ENCODE peak calls at places on chromosomes 12 and 14, in nine cellular contexts. T is substantia nigra, I is GM23338, P is IMR-90, Z is ovary, V is esophagus squamous epithelium, M is OCI-LY7, O is psoas muscle, B is AG04450. A is an unnamed sample.

GRCh38 chr12:52228931-52229330 is 4.1 kb upstream of the KRT7 start:
- DNase-seq in M (no peak), B (no peak), P (no peak), O (no peak), I (no peak), V (no peak), T (no peak), Z (no peak), A (no peak)

GRCh38 chr14:96627811-96628775 is 125.9 kb downstream of the PAPOLA start:
- DNase-seq in O (peak; percentile 18), I (no peak), M (no peak), T (no peak), P (no peak), V (no peak), Z (no peak), B (no peak), A (no peak)

GRCh38 chr14:82075566-82075965 is 541.9 kb upstream of the SEL1L start:
- DNase-seq in I (peak; percentile 87), O (no peak), M (peak; percentile 31), T (no peak), P (no peak), V (no peak), Z (peak; percentile 26), B (no peak), A (no peak)

GRCh38 chr14:68978550-68978911 is 571 bp downstream of the ACTN1 start:
- DNase-seq in B (no peak), I (peak; percentile 83), O (peak; percentile 77), V (no peak), P (no peak), M (no peak), T (peak; percentile 6), Z (peak; percentile 80), A (no peak)

GRCh38 chr12:115760231-115760630 is 517.3 kb downstream of the MED13L start:
- DNase-seq in T (no peak), Z (no peak), M (no peak), V (no peak), O (no peak), B (no peak), I (no peak), P (no peak), A (no peak)

GRCh38 chr12:131755305-131756113 is 44.6 kb downstream of the SFSWAP start:
- DNase-seq in B (no peak), V (no peak), T (no peak), Z (no peak), P (peak; percentile 10), O (no peak), I (peak; percentile 92), M (peak; percentile 56), A (no peak)

GRCh38 chr12:97960225-97960624 is 497.6 kb downstream of the RMST start:
- DNase-seq in M (no peak), I (peak; percentile 28), Z (no peak), V (no peak), T (no peak), O (no peak), P (no peak), B (no peak), A (no peak)

GRCh38 chr12:40105265-40105514 is 691 bp downstream of the SLC2A13 start:
- DNase-seq in T (peak; percentile 13), P (no peak), M (no peak), B (no peak), Z (peak; percentile 53), I (no peak), V (no peak), O (peak; percentile 73), A (no peak)

GRCh38 chr14:103074699-103075341 is 9.2 kb upstream of the LBHD2 start:
- DNase-seq in V (no peak), P (no peak), Z (peak; percentile 67), B (no peak), M (no peak), T (no peak), I (peak; percentile 57), O (peak; percentile 87), A (peak; percentile 27)

GRCh38 chr14:20630340-20631022 is 11.0 kb downstream of the OR6S1 start:
- DNase-seq in I (peak; percentile 85), B (no peak), P (peak; percentile 58), M (no peak), O (no peak), Z (peak; percentile 42), T (peak; percentile 6), V (no peak), A (peak; percentile 28)

GRCh38 chr14:66379116-66379515 is 107.1 kb upstream of the CCDC196 start:
- DNase-seq in P (no peak), M (no peak), O (no peak), V (no peak), T (no peak), Z (no peak), I (no peak), B (no peak), A (no peak)

GRCh38 chr12:67354322-67354721 is 85.2 kb downstream of the CAND1 start:
- DNase-seq in Z (peak; percentile 26), B (no peak), T (no peak), I (no peak), M (no peak), O (no peak), V (no peak), P (peak; percentile 15), A (no peak)

GRCh38 chr12:116133149-116133548 is 144.3 kb downstream of the MED13L start:
- DNase-seq in O (no peak), T (no peak), V (no peak), I (no peak), M (no peak), Z (no peak), B (no peak), P (peak; percentile 57), A (no peak)

GRCh38 chr12:92942905-92943304 is 13.8 kb upstream of the EEA1 start:
- DNase-seq in O (no peak), B (peak; percentile 68), Z (peak; percentile 46), P (peak; percentile 84), I (no peak), T (no peak), M (no peak), V (no peak), A (no peak)

GRCh38 chr12:108295631-108296030 is 43.5 kb downstream of the CMKLR1 start:
- DNase-seq in P (no peak), O (no peak), B (no peak), I (no peak), Z (no peak), V (no peak), M (no peak), T (no peak), A (no peak)

GRCh38 chr14:35385042-35385839 is 19.3 kb downstream of the NFKBIA start:
- DNase-seq in T (peak; percentile 68), O (peak; percentile 96), P (peak; percentile 93), B (no peak), I (no peak), Z (peak; percentile 88), V (no peak), M (no peak), A (peak; percentile 74)

GRCh38 chr14:91202234-91202974 is 42.1 kb downstream of the GPR68 start:
- DNase-seq in I (no peak), Z (no peak), P (no peak), M (no peak), T (no peak), V (no peak), O (peak; percentile 64), B (no peak), A (no peak)

DNA sequence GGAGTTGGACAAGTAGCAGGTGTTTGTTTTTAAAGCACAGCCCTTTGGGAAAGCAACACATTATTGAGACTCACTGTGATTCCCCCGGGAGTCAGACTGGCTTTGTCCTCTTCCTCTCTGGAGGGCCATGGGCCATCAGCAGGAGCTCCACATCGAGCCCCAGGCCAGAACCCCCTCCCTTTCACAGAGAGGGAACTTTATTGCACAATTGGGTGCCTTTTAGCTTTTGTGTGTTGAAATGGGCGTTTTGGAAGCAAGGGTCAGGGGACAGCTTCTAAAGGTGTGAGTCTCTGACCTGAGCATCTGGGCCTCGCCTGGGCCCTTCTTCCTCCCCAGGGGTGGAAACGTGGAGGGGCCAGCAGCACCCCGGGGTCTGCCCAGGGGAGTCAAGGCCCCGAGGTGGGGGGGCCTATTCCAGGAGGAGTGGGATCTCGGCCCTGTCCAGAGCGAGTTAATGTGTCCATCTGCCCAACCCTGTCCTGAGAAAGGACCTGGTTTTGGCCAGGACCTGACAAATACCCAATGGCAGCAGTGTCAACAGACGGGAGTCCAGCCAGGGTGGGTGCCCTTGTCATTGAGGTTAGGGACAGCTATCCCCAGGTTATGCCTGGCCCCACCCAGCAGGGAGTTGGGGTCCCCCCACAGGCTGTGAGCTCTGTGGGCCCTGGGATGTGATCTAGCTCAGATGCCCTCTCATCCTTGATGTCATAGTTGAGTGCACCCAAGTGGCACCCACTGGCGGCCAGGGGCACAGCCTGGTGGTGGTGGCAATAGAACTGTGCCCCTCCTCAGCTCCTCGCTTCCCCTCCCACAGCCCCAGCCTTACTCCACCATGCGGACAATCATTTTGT is 37.1 kb downstream of the SLC8B1 start:
- DNase-seq in Z (no peak), M (no peak), P (no peak), I (no peak), O (no peak), V (no peak), B (no peak), T (no peak), A (no peak)
- H3K27ac ChIP-seq in Z (peak overlapping the region; percentile 4), M (no peak overlapping the region), P (no peak overlapping the region), I (no peak overlapping the region), O (peak overlapping the region; percentile 82), V (peak overlapping the region; percentile 33), B (no peak overlapping the region), T (peak overlapping the region; percentile 38), A (peak overlapping the region; percentile 41)

DNA sequence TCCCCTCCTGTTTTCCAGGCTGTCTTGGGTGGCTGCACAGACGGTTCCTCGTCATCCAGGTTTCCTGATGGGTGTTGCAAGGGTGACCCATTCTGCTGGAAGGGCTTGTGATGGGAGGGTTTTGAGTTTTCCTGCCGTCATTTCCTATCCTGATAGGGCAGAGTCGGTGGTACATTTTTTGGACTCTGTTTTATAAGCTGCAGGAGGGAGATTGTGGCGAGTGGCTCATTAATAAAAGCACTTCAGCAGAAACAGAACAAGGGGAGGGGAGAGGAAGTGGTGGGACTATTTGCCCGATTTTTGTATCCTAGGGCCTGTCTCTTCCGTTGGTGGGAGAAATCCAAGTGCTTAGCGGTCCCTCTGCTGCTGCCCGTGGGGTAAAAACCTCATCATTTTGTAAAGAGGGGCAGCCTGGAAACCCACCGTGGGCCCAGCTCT is 40.0 kb downstream of the TSPAN9 start:
- DNase-seq in I (no peak), P (peak; percentile 78), T (no peak), Z (no peak), B (no peak), O (peak; percentile 19), M (no peak), V (no peak), A (no peak)
- H3K27ac ChIP-seq in I (no peak overlapping the region), P (peak overlapping the region; percentile 52), T (no peak overlapping the region), Z (no peak overlapping the region), B (peak overlapping the region; percentile 96), O (no peak overlapping the region), M (no peak overlapping the region), V (peak overlapping the region; percentile 74), A (no peak overlapping the region)

GRCh38 chr12:42446761-42447160 is 120.8 kb downstream of the PPHLN1 start:
- DNase-seq in M (no peak), I (peak; percentile 39), O (no peak), Z (no peak), T (no peak), B (no peak), V (no peak), P (no peak), A (no peak)
- H3K27ac ChIP-seq in M (no peak overlapping the region), I (no peak overlapping the region), O (no peak overlapping the region), Z (no peak overlapping the region), T (no peak overlapping the region), B (no peak overlapping the region), V (no peak overlapping the region), P (no peak overlapping the region), A (no peak overlapping the region)

DNA sequence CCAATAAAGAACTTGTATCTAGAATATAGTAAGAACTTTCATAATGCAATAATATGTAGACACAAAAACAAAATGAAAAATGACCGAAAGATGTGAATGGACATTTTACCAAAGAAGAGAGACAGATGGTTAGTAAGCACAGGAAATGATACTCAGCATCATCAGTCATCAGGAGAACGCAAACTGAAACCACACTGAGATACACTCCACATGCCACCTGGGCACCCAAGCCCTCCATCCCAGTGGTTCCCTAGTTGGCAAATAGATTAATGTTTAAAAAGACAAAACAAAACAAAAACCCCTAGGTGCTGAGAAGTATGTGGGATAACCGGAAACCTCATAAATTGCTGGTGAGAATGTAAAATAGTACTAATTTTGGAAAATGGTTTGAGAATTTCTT is 26.8 kb upstream of the VPS33A start:
- DNase-seq in Z (no peak), M (no peak), V (no peak), I (no peak), P (no peak), T (no peak), B (no peak), O (no peak), A (no peak)
- H3K27ac ChIP-seq in Z (no peak overlapping the region), M (no peak overlapping the region), V (no peak overlapping the region), I (no peak overlapping the region), P (no peak overlapping the region), T (no peak overlapping the region), B (no peak overlapping the region), O (no peak overlapping the region), A (no peak overlapping the region)

A was measured in caudate nucleus.